ENCODE peak calls at places on chromosomes 6 and 20, in six cellular contexts. One of them, this sample, is unnamed.

GRCh38 chr6:137738197-137738596 is 128.9 kb upstream of the TNFAIP3 start:
- DNase-seq in Kasumi-1: no peak
- DNase-seq in psoas muscle: no peak
- DNase-seq in NCI-H460: peak
- DNase-seq in T1000: peak
- DNase-seq in EH: peak
- DNase-seq in this sample: no peak

GRCh38 chr6:135842618-135843392 is 8.7 kb upstream of the PDE7B start:
- DNase-seq in Kasumi-1: no peak
- DNase-seq in psoas muscle: no peak
- DNase-seq in NCI-H460: no peak
- DNase-seq in T1000: no peak
- DNase-seq in EH: no peak
- DNase-seq in this sample: no peak

GRCh38 chr6:13624871-13625288 is 9.7 kb downstream of the NOL7 start:
- DNase-seq in Kasumi-1: peak
- DNase-seq in psoas muscle: no peak
- DNase-seq in NCI-H460: peak
- DNase-seq in T1000: no peak
- DNase-seq in EH: peak
- DNase-seq in this sample: no peak

GRCh38 chr6:108944058-108944457 is 95.8 kb downstream of the ARMC2 start:
- DNase-seq in Kasumi-1: no peak
- DNase-seq in psoas muscle: no peak
- DNase-seq in NCI-H460: no peak
- DNase-seq in T1000: no peak
- DNase-seq in EH: no peak
- DNase-seq in this sample: no peak

GRCh38 chr6:109722564-109723254 is 31.6 kb downstream of the FIG4 start:
- DNase-seq in Kasumi-1: no peak
- DNase-seq in psoas muscle: no peak
- DNase-seq in NCI-H460: no peak
- DNase-seq in T1000: no peak
- DNase-seq in EH: peak
- DNase-seq in this sample: no peak

GRCh38 chr20:37524859-37525708 is 2.6 kb downstream of the BLCAP start:
- DNase-seq in Kasumi-1: no peak
- DNase-seq in psoas muscle: no peak
- DNase-seq in NCI-H460: no peak
- DNase-seq in T1000: no peak
- DNase-seq in EH: peak
- DNase-seq in this sample: no peak

GRCh38 chr6:127725821-127726220 is 148.8 kb downstream of the C6orf58 start:
- DNase-seq in Kasumi-1: no peak
- DNase-seq in psoas muscle: no peak
- DNase-seq in NCI-H460: no peak
- DNase-seq in T1000: no peak
- DNase-seq in EH: no peak
- DNase-seq in this sample: no peak

GRCh38 chr6:134080171-134080795 is 27.9 kb upstream of the SLC2A12 start:
- DNase-seq in Kasumi-1: no peak
- DNase-seq in psoas muscle: no peak
- DNase-seq in NCI-H460: no peak
- DNase-seq in T1000: no peak
- DNase-seq in EH: no peak
- DNase-seq in this sample: peak

GRCh38 chr20:59499863-59500262 is 104.5 kb upstream of the PHACTR3 start:
- DNase-seq in Kasumi-1: no peak
- DNase-seq in psoas muscle: no peak
- DNase-seq in NCI-H460: no peak
- DNase-seq in T1000: no peak
- DNase-seq in EH: no peak
- DNase-seq in this sample: no peak

GRCh38 chr6:39040080-39040673 is 8.4 kb upstream of the GLP1R start:
- DNase-seq in Kasumi-1: no peak
- DNase-seq in psoas muscle: no peak
- DNase-seq in NCI-H460: no peak
- DNase-seq in T1000: no peak
- DNase-seq in EH: no peak
- DNase-seq in this sample: no peak

GRCh38 chr20:25543068-25543467 is 42.3 kb downstream of the NINL start:
- DNase-seq in Kasumi-1: no peak
- DNase-seq in psoas muscle: no peak
- DNase-seq in NCI-H460: no peak
- DNase-seq in T1000: peak
- DNase-seq in EH: peak
- DNase-seq in this sample: no peak

GRCh38 chr6:143337201-143337949 is 113.1 kb downstream of the ADAT2 start:
- DNase-seq in Kasumi-1: peak
- DNase-seq in psoas muscle: peak
- DNase-seq in NCI-H460: peak
- DNase-seq in T1000: no peak
- DNase-seq in EH: no peak
- DNase-seq in this sample: peak

GRCh38 chr6:122755901-122756300 is 23.6 kb upstream of the FABP7 start:
- DNase-seq in Kasumi-1: no peak
- DNase-seq in psoas muscle: no peak
- DNase-seq in NCI-H460: no peak
- DNase-seq in T1000: peak
- DNase-seq in EH: no peak
- DNase-seq in this sample: peak

GRCh38 chr6:154239392-154239791 is 117.2 kb downstream of the IPCEF1 start:
- DNase-seq in Kasumi-1: no peak
- DNase-seq in psoas muscle: no peak
- DNase-seq in NCI-H460: no peak
- DNase-seq in T1000: no peak
- DNase-seq in EH: no peak
- DNase-seq in this sample: no peak

GRCh38 chr6:75791881-75792280 is 42.8 kb downstream of the MYO6 start:
- DNase-seq in Kasumi-1: no peak
- DNase-seq in psoas muscle: no peak
- DNase-seq in NCI-H460: no peak
- DNase-seq in T1000: no peak
- DNase-seq in EH: peak
- DNase-seq in this sample: no peak

GRCh38 chr6:83352413-83352812 is 78.4 kb downstream of the ME1 start:
- DNase-seq in Kasumi-1: no peak
- DNase-seq in psoas muscle: no peak
- DNase-seq in NCI-H460: no peak
- DNase-seq in T1000: no peak
- DNase-seq in EH: no peak
- DNase-seq in this sample: no peak

GRCh38 chr20:57270204-57270937 is 3.9 kb upstream of the BMP7 start:
- DNase-seq in Kasumi-1: no peak
- DNase-seq in psoas muscle: no peak
- DNase-seq in NCI-H460: no peak
- DNase-seq in T1000: no peak
- DNase-seq in EH: no peak
- DNase-seq in this sample: no peak

GRCh38 chr20:1934578-1935573 is 39.7 kb downstream of the SIRPA start:
- DNase-seq in Kasumi-1: no peak
- DNase-seq in psoas muscle: peak
- DNase-seq in NCI-H460: peak
- DNase-seq in T1000: peak
- DNase-seq in EH: peak
- DNase-seq in this sample: no peak

GRCh38 chr20:3407426-3408250 is at the start of gene DNAAF9:
- DNase-seq in Kasumi-1: peak
- DNase-seq in psoas muscle: peak
- DNase-seq in NCI-H460: peak
- DNase-seq in T1000: peak
- DNase-seq in EH: peak
- DNase-seq in this sample: peak

GRCh38 chr20:49183444-49183843 is 4.7 kb downstream of the STAU1 start:
- DNase-seq in Kasumi-1: no peak
- DNase-seq in psoas muscle: no peak
- DNase-seq in NCI-H460: no peak
- DNase-seq in T1000: no peak
- DNase-seq in EH: no peak
- DNase-seq in this sample: no peak

GRCh38 chr20:45965169-45966002 is 6.6 kb downstream of the ZNF335 start:
- DNase-seq in Kasumi-1: no peak
- DNase-seq in psoas muscle: peak
- DNase-seq in NCI-H460: no peak
- DNase-seq in T1000: no peak
- DNase-seq in EH: no peak
- DNase-seq in this sample: no peak

GRCh38 chr20:57330998-57331397 is 1.4 kb downstream of the SPO11 start:
- DNase-seq in Kasumi-1: no peak
- DNase-seq in psoas muscle: no peak
- DNase-seq in NCI-H460: no peak
- DNase-seq in T1000: no peak
- DNase-seq in EH: no peak
- DNase-seq in this sample: no peak

GRCh38 chr6:74674377-74674776 is 531.5 kb downstream of the COL12A1 start:
- DNase-seq in Kasumi-1: no peak
- DNase-seq in psoas muscle: no peak
- DNase-seq in NCI-H460: no peak
- DNase-seq in T1000: no peak
- DNase-seq in EH: no peak
- DNase-seq in this sample: no peak

GRCh38 chr20:53045941-53046340 is 73.8 kb downstream of the TSHZ2 start:
- DNase-seq in Kasumi-1: no peak
- DNase-seq in psoas muscle: no peak
- DNase-seq in NCI-H460: no peak
- DNase-seq in T1000: no peak
- DNase-seq in EH: no peak
- DNase-seq in this sample: no peak

GRCh38 chr6:55474386-55474785 is 104.6 kb downstream of the HMGCLL1 start:
- DNase-seq in Kasumi-1: no peak
- DNase-seq in psoas muscle: no peak
- DNase-seq in NCI-H460: no peak
- DNase-seq in T1000: no peak
- DNase-seq in EH: no peak
- DNase-seq in this sample: no peak

GRCh38 chr20:31790401-31790800 is 28.8 kb upstream of the MYLK2 start:
- DNase-seq in Kasumi-1: no peak
- DNase-seq in psoas muscle: no peak
- DNase-seq in NCI-H460: no peak
- DNase-seq in T1000: no peak
- DNase-seq in EH: peak
- DNase-seq in this sample: no peak

GRCh38 chr6:144730088-144730640 is 445.0 kb downstream of the UTRN start:
- DNase-seq in Kasumi-1: no peak
- DNase-seq in psoas muscle: no peak
- DNase-seq in NCI-H460: no peak
- DNase-seq in T1000: no peak
- DNase-seq in EH: no peak
- DNase-seq in this sample: no peak

GRCh38 chr6:158316022-158316421 is 3.8 kb downstream of the TULP4 start:
- DNase-seq in Kasumi-1: no peak
- DNase-seq in psoas muscle: no peak
- DNase-seq in NCI-H460: no peak
- DNase-seq in T1000: no peak
- DNase-seq in EH: no peak
- DNase-seq in this sample: no peak

GRCh38 chr6:138963531-138963930 is 24.5 kb downstream of the REPS1 start:
- DNase-seq in Kasumi-1: no peak
- DNase-seq in psoas muscle: no peak
- DNase-seq in NCI-H460: no peak
- DNase-seq in T1000: no peak
- DNase-seq in EH: no peak
- DNase-seq in this sample: no peak

GRCh38 chr20:4987130-4987529 is 14.2 kb downstream of the SLC23A2 start:
- DNase-seq in Kasumi-1: no peak
- DNase-seq in psoas muscle: no peak
- DNase-seq in NCI-H460: no peak
- DNase-seq in T1000: no peak
- DNase-seq in EH: no peak
- DNase-seq in this sample: no peak